ENCODE peak calls at places on chromosome 20, in four cellular contexts. O is SK-N-SH, B is H1, H is HCT116. Y is an unnamed sample.

GRCh38 chr20:17747431-17747846 is 47.7 kb downstream of the BANF2 start:
- DNase-seq in B (no peak), H (peak), O (no peak), Y (no peak)

GRCh38 chr20:32539063-32539816 is 45.9 kb downstream of the NOL4L start:
- DNase-seq in B (no peak), O (no peak), H (no peak), Y (no peak)

GRCh38 chr20:56391037-56391436 is 978 bp downstream of the AURKA start:
- DNase-seq in B (no peak), H (no peak), O (no peak), Y (no peak)

GRCh38 chr20:37262516-37262915 is 902 bp upstream of the GHRH start:
- DNase-seq in H (no peak), B (no peak), O (no peak), Y (peak)

GRCh38 chr20:10558635-10559187 is 115.1 kb downstream of the JAG1 start:
- DNase-seq in O (no peak), B (no peak), H (no peak), Y (no peak)

GRCh38 chr20:61629361-61630239 is 377.5 kb downstream of the CDH4 start:
- DNase-seq in B (no peak), H (no peak), O (peak), Y (no peak)

GRCh38 chr20:48329676-48330644 is 497.8 kb downstream of the PREX1 start:
- DNase-seq in B (no peak), O (peak), H (no peak), Y (no peak)

GRCh38 chr20:31705598-31706597 is 16.8 kb downstream of the BCL2L1 start:
- DNase-seq in H (no peak), B (no peak), O (no peak), Y (no peak)

GRCh38 chr20:13009682-13010406 is 1.1 kb downstream of the SPTLC3 start:
- DNase-seq in O (no peak), B (no peak), H (no peak), Y (peak)

GRCh38 chr20:56580226-56580625 is 47.2 kb downstream of the FAM209B start:
- DNase-seq in B (no peak), O (no peak), H (no peak), Y (no peak)

GRCh38 chr20:16451970-16452369 is 121.3 kb downstream of the KIF16B start:
- DNase-seq in H (no peak), B (no peak), O (no peak), Y (no peak)

GRCh38 chr20:50929299-50930138 is 1.7 kb downstream of the ADNP start:
- DNase-seq in H (peak), B (peak), O (peak), Y (peak)

GRCh38 chr20:56781108-56781739 is 152.1 kb downstream of the TFAP2C start:
- DNase-seq in O (no peak), B (no peak), H (no peak), Y (no peak)

GRCh38 chr20:47204008-47204745 is 152.3 kb downstream of the ZMYND8 start:
- DNase-seq in B (no peak), H (peak), O (no peak), Y (peak)

GRCh38 chr20:6665621-6666345 is 101.7 kb upstream of the BMP2 start:
- DNase-seq in H (no peak), O (no peak), B (no peak), Y (no peak)

GRCh38 chr20:60835883-60836282 is 416.2 kb upstream of the CDH4 start:
- DNase-seq in O (no peak), B (no peak), H (no peak), Y (no peak)

GRCh38 chr20:50504231-50504823 is 5.9 kb upstream of the PTPN1 start:
- DNase-seq in O (no peak), B (no peak), H (peak), Y (no peak)

GRCh38 chr20:38957915-38958485 is 4.1 kb upstream of the DHX35 start:
- DNase-seq in H (no peak), B (no peak), O (no peak), Y (no peak)

GRCh38 chr20:62334881-62335280 is 32.1 kb downstream of the ADRM1 start:
- DNase-seq in H (no peak), B (no peak), O (no peak), Y (no peak)

GRCh38 chr20:63911171-63911570 is 16.2 kb downstream of the DNAJC5 start:
- DNase-seq in B (no peak), H (peak), O (no peak), Y (no peak)
- TF ChIP-seq JUND in B (no peak), H (no peak), O (no peak), Y (no peak)

DNA sequence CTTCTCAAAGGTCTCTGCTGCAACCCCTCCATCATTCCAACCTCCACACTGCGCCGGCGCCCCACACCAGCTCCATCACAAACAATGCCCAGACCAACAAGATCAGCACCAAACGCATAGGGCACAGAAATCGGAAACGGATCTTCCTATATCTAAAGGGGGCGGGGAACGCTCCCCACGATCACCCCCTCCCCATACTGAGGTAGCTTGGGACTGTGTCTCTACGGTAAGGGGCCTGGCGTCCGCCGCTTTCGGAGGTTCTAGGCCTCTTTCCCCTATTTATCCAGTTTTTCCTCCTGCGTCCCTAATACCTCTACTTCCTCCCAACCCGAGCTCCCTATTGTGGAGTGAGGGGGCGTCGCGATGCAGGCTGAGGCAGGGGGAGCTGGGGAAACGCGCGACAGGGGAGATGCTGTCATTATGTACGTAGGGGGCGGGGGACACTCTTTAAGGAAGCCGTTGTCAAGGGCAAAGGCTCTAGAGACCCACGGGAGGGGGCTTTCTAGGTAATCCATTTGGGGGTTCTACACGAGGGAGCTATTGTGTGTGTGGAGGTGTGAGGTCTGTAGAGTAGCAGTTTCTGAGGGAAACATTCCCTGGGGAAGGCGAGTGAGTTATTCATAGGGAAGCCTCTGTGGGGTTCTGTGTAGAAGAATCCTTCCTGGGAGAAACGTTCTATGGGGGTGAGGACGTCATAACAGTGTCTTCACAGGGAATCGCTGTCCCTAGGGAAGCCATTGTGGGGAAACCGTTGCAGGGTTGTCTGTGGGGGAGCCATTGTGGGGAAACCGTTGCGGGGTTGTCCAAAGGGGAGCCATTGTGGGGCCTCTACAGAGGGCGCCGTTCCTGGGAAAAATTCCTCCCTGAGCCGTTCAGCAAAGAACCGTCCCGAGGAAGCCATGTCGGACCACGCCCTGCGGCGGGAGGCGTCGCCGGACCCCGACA is 716 bp downstream of the DNAAF9 start:
- DNase-seq in B (peak), H (no peak), O (peak), Y (peak)
- TF ChIP-seq JUND in B (no peak), H (no peak), O (no peak), Y (no peak)

GRCh38 chr20:40838516-40838915 is 149.5 kb upstream of the MAFB start:
- DNase-seq in H (no peak), O (no peak), B (no peak), Y (no peak)

GRCh38 chr20:40843251-40843650 is 154.2 kb upstream of the MAFB start:
- DNase-seq in O (no peak), H (no peak), B (no peak), Y (no peak)

GRCh38 chr20:40848530-40848929 is 159.5 kb upstream of the MAFB start:
- DNase-seq in O (peak), H (no peak), B (no peak), Y (no peak)

GRCh38 chr20:40849456-40849855 is 160.4 kb upstream of the MAFB start:
- DNase-seq in B (no peak), H (no peak), O (no peak), Y (no peak)

DNA sequence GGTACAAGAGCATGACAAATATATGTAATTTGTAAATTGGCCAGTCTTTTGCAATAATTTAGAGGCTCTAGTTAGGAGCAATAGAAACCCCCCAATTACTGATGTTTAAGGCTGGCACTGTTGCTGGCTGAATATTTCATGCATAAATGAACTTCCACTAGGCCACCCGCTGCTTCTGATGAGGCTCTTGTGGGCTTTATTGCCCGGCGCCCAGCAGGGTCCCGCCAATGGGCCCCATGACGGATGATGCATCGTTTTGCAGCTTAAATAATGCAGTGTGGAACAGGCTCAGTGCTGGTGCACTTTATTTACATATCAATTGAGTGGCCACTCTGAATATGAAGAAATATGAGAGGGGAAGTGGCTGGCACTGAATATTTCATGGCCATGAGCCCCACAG is 155.2 kb upstream of the MAFB start:
- DNase-seq in B (no peak), H (no peak), O (no peak), Y (no peak)
- TF ChIP-seq JUND in B (no peak), H (no peak), O (no peak), Y (no peak)

DNA sequence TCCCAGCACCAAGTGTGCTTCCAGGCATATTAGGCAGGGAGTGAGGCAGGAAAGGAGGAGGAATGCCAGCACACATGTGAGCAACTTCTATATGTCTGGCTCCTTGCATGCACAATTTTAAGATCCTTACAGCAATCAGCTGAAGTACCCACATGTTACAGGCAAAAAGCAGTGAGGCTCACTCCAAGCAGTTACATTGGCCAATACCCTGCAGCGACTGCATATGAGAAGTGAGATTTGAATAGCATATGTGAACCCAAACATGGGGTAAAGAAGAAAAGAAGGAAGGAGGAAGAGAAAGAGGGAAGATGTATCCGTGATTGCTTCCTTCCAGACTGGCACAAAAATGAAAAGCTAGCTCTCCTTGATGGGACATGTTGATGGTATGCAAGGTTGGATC is 193.6 kb downstream of the PTPRT start:
- DNase-seq in O (no peak), H (no peak), B (no peak), Y (no peak)
- TF ChIP-seq JUND in O (no peak), H (no peak), B (no peak), Y (no peak)

Y was measured in T47D.